ENCODE peak calls at places on chromosomes 1 and 21, in ten cellular contexts. Y is nephron progenitor cell, L is lower lobe of right lung, G is kidney epithelial cell, N is epithelial cell of esophagus, M is A673, K is osteoblast, E is osteocyte, S is endothelial cell, D is choroid plexus epithelial cell. Q is an unnamed sample.

GRCh38 chr1:5571861-5572401 is 420.3 kb downstream of the NPHP4 start:
- DNase-seq in Y (no peak), L (no peak), G (no peak), N (no peak), M (no peak), K (no peak), E (peak), S (no peak), D (no peak), Q (no peak)

GRCh38 chr1:21329209-21329844 is 39.1 kb upstream of the ECE1 start:
- DNase-seq in Y (no peak), L (no peak), G (peak), N (peak), M (no peak), K (peak), E (no peak), S (no peak), D (no peak), Q (no peak)

GRCh38 chr1:159845751-159846531 is 16.5 kb downstream of the VSIG8 start:
- DNase-seq in Y (no peak), L (no peak), G (no peak), N (peak), M (no peak), K (no peak), E (no peak), S (no peak), D (peak), Q (no peak)

GRCh38 chr21:42350899-42351543 is at the start of gene TFF2:
- DNase-seq in Y (no peak), L (no peak), G (no peak), N (no peak), M (no peak), K (no peak), E (peak), S (no peak), D (no peak), Q (no peak)

GRCh38 chr21:37564924-37565529 is 198.5 kb downstream of the DYRK1A start:
- DNase-seq in Y (no peak), L (no peak), G (peak), N (no peak), M (no peak), K (no peak), E (peak), S (no peak), D (peak), Q (no peak)

GRCh38 chr1:167627615-167627864 is 2.5 kb upstream of the RCSD1 start:
- DNase-seq in Y (no peak), L (no peak), G (no peak), N (no peak), M (no peak), K (no peak), E (no peak), S (no peak), D (no peak), Q (no peak)

GRCh38 chr1:241411056-241411775 is 54.2 kb upstream of the RGS7 start:
- DNase-seq in Y (no peak), L (no peak), G (peak), N (no peak), M (no peak), K (no peak), E (no peak), S (no peak), D (no peak), Q (no peak)

GRCh38 chr1:150955274-150955673 is 19.4 kb downstream of the CERS2 start:
- DNase-seq in Y (no peak), L (no peak), G (no peak), N (no peak), M (no peak), K (no peak), E (no peak), S (no peak), D (peak), Q (peak)

GRCh38 chr1:208924011-208924410 is 659.5 kb upstream of the CAMK1G start:
- DNase-seq in Y (no peak), L (no peak), G (no peak), N (no peak), M (no peak), K (no peak), E (no peak), S (no peak), D (no peak), Q (no peak)

GRCh38 chr21:26888256-26888655 is 43.0 kb upstream of the ADAMTS1 start:
- DNase-seq in Y (no peak), L (no peak), G (no peak), N (no peak), M (no peak), K (no peak), E (no peak), S (no peak), D (peak), Q (no peak)

GRCh38 chr21:45538381-45539045 is 3.7 kb downstream of the SLC19A1 start:
- DNase-seq in Y (no peak), L (peak), G (no peak), N (no peak), M (no peak), K (peak), E (no peak), S (no peak), D (no peak), Q (no peak)

GRCh38 chr1:163357378-163357777 is 35.6 kb downstream of the NUF2 start:
- DNase-seq in Y (no peak), L (no peak), G (no peak), N (no peak), M (no peak), K (no peak), E (no peak), S (no peak), D (peak), Q (no peak)

GRCh38 chr1:7781923-7782495 is 2.1 kb upstream of the PER3 start:
- DNase-seq in Y (no peak), L (peak), G (no peak), N (peak), M (no peak), K (no peak), E (no peak), S (no peak), D (no peak), Q (no peak)

GRCh38 chr1:238063454-238063853 is 172.7 kb upstream of the ZP4 start:
- DNase-seq in Y (no peak), L (no peak), G (peak), N (peak), M (no peak), K (no peak), E (no peak), S (no peak), D (peak), Q (no peak)

GRCh38 chr21:39186676-39187075 is 3.4 kb upstream of the PSMG1 start:
- DNase-seq in Y (no peak), L (no peak), G (no peak), N (peak), M (no peak), K (no peak), E (no peak), S (no peak), D (no peak), Q (no peak)

GRCh38 chr21:38334866-38335265 is 78.1 kb downstream of the KCNJ15 start:
- DNase-seq in Y (no peak), L (no peak), G (no peak), N (no peak), M (no peak), K (peak), E (no peak), S (no peak), D (no peak), Q (no peak)

GRCh38 chr1:174433451-174433850 is 14.3 kb upstream of the GPR52 start:
- DNase-seq in Y (no peak), L (no peak), G (peak), N (peak), M (no peak), K (peak), E (no peak), S (no peak), D (peak), Q (no peak)

GRCh38 chr21:40837456-40837855 is 9.5 kb downstream of the DSCAM start:
- DNase-seq in Y (no peak), L (no peak), G (no peak), N (peak), M (no peak), K (no peak), E (no peak), S (no peak), D (no peak), Q (no peak)

GRCh38 chr1:81600878-81601658 is 199.7 kb upstream of the ADGRL2 start:
- DNase-seq in Y (no peak), L (no peak), G (no peak), N (no peak), M (peak), K (no peak), E (no peak), S (no peak), D (no peak), Q (no peak)

GRCh38 chr21:24118738-24119470 is 1488.4 kb downstream of the MRPL39 start:
- DNase-seq in Y (no peak), L (no peak), G (no peak), N (no peak), M (no peak), K (no peak), E (no peak), S (no peak), D (peak), Q (no peak)

GRCh38 chr1:153572569-153573015 is 6.9 kb upstream of the S100A2 start:
- DNase-seq in Y (peak), L (peak), G (peak), N (peak), M (peak), K (peak), E (no peak), S (peak), D (peak), Q (peak)

GRCh38 chr1:169115891-169116585 is 9.5 kb downstream of the ATP1B1 start:
- DNase-seq in Y (no peak), L (peak), G (no peak), N (peak), M (no peak), K (no peak), E (no peak), S (no peak), D (peak), Q (peak)

GRCh38 chr1:205648212-205648910 is 16.6 kb upstream of the ELK4 start:
- DNase-seq in Y (peak), L (no peak), G (no peak), N (no peak), M (no peak), K (no peak), E (no peak), S (no peak), D (peak), Q (no peak)

GRCh38 chr1:92079441-92079840 is 704 bp upstream of the BTBD8 start:
- DNase-seq in Y (no peak), L (no peak), G (no peak), N (no peak), M (no peak), K (no peak), E (no peak), S (no peak), D (no peak), Q (no peak)

GRCh38 chr1:245279346-245279745 is 124.6 kb downstream of the KIF26B start:
- DNase-seq in Y (no peak), L (no peak), G (no peak), N (no peak), M (no peak), K (no peak), E (no peak), S (no peak), D (no peak), Q (no peak)

GRCh38 chr1:203593723-203594122 is 32.9 kb upstream of the ATP2B4 start:
- DNase-seq in Y (no peak), L (no peak), G (no peak), N (peak), M (no peak), K (no peak), E (no peak), S (no peak), D (no peak), Q (peak)

GRCh38 chr1:75058424-75058823 is 75.8 kb upstream of the LHX8 start:
- DNase-seq in Y (no peak), L (no peak), G (no peak), N (no peak), M (no peak), K (no peak), E (no peak), S (no peak), D (no peak), Q (no peak)

GRCh38 chr1:110482662-110483307 is 31.8 kb downstream of the PROK1 start:
- DNase-seq in Y (no peak), L (peak), G (no peak), N (no peak), M (no peak), K (no peak), E (no peak), S (no peak), D (no peak), Q (no peak)

GRCh38 chr1:221774054-221774842 is 32.4 kb upstream of the DUSP10 start:
- DNase-seq in Y (no peak), L (no peak), G (no peak), N (no peak), M (no peak), K (no peak), E (no peak), S (no peak), D (no peak), Q (no peak)

GRCh38 chr1:10631811-10632481 is 157.2 kb downstream of the PEX14 start:
- DNase-seq in Y (no peak), L (peak), G (no peak), N (no peak), M (no peak), K (peak), E (no peak), S (no peak), D (no peak), Q (no peak)

GRCh38 chr1:15574741-15575140 is 10.1 kb downstream of the AGMAT start:
- DNase-seq in Y (no peak), L (no peak), G (no peak), N (no peak), M (no peak), K (no peak), E (no peak), S (no peak), D (no peak), Q (no peak)

GRCh38 chr1:85259866-85260345 is 444 bp upstream of the C1orf52 start:
- DNase-seq in Y (no peak), L (no peak), G (no peak), N (no peak), M (no peak), K (peak), E (no peak), S (no peak), D (peak), Q (no peak)

GRCh38 chr1:26771285-26771642 is 16.5 kb upstream of the PIGV start:
- DNase-seq in Y (no peak), L (no peak), G (no peak), N (no peak), M (no peak), K (no peak), E (no peak), S (no peak), D (no peak), Q (no peak)

GRCh38 chr1:26772687-26773086 is 15.1 kb upstream of the PIGV start:
- DNase-seq in Y (no peak), L (no peak), G (peak), N (peak), M (no peak), K (peak), E (no peak), S (no peak), D (peak), Q (no peak)

GRCh38 chr1:26775666-26776065 is 12.1 kb upstream of the PIGV start:
- DNase-seq in Y (no peak), L (no peak), G (no peak), N (no peak), M (no peak), K (no peak), E (no peak), S (no peak), D (no peak), Q (no peak)

GRCh38 chr1:26771643-26772321 is 16.0 kb upstream of the PIGV start:
- DNase-seq in Y (no peak), L (no peak), G (peak), N (peak), M (peak), K (peak), E (no peak), S (no peak), D (peak), Q (peak)

GRCh38 chr1:26774462-26774861 is 13.3 kb upstream of the PIGV start:
- DNase-seq in Y (no peak), L (no peak), G (no peak), N (no peak), M (no peak), K (no peak), E (no peak), S (no peak), D (no peak), Q (no peak)
- TF ChIP-seq CTCF in Y (no peak), L (no peak), G (no peak), N (no peak), M (no peak), K (no peak), E (no peak), S (no peak), D (no peak), Q (no peak)

DNA sequence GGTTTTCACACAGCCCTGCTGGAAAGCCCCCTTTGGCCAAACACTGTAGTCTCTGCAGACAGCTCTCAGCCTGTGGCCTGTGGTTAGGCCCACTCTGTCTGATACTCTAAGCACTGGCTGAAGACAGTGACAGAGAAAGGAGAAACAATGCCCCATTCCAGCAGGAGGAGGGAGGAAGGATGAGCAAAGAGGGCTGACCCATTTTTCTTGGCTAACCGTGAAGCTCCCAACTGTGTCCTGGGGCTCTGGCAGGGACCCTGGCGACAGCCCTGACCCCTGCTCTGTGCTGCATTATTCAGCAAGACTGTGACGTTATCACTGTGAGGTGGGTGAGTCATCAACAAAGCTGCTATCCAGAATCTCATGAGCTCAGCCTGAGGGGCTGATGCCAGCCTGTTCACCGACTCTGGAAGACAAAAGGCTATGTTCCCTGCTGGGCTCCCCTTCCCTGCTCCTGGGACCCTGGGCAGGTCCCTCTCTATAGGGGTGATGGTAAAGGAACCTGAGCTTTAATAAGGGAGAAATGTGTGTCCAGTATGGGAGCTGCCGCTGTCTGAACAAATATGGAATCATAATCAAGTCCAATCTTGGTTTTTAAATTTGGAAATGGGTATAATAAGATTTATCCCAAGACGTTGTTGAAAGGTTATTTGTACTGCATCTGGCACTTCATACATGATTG is 107.0 kb downstream of the RHOU start:
- DNase-seq in Y (no peak), L (no peak), G (peak), N (peak), M (peak), K (no peak), E (no peak), S (no peak), D (peak), Q (no peak)
- TF ChIP-seq CTCF in Y (no peak), L (no peak), G (no peak), N (no peak), M (no peak), K (no peak), E (no peak), S (no peak), D (no peak), Q (no peak)

GRCh38 chr1:29397256-29397590 is 160.9 kb downstream of the PTPRU start:
- DNase-seq in Y (no peak), L (no peak), G (no peak), N (no peak), M (no peak), K (no peak), E (peak), S (no peak), D (no peak), Q (peak)

GRCh38 chr1:29395724-29396437 is 159.6 kb downstream of the PTPRU start:
- DNase-seq in Y (no peak), L (no peak), G (no peak), N (no peak), M (no peak), K (no peak), E (peak), S (no peak), D (no peak), Q (peak)

GRCh38 chr1:29398431-29398830 is 162.1 kb downstream of the PTPRU start:
- DNase-seq in Y (no peak), L (no peak), G (no peak), N (peak), M (no peak), K (no peak), E (peak), S (no peak), D (no peak), Q (no peak)

GRCh38 chr1:29397981-29398380 is 161.7 kb downstream of the PTPRU start:
- DNase-seq in Y (no peak), L (no peak), G (no peak), N (no peak), M (no peak), K (no peak), E (peak), S (no peak), D (no peak), Q (no peak)

DNA sequence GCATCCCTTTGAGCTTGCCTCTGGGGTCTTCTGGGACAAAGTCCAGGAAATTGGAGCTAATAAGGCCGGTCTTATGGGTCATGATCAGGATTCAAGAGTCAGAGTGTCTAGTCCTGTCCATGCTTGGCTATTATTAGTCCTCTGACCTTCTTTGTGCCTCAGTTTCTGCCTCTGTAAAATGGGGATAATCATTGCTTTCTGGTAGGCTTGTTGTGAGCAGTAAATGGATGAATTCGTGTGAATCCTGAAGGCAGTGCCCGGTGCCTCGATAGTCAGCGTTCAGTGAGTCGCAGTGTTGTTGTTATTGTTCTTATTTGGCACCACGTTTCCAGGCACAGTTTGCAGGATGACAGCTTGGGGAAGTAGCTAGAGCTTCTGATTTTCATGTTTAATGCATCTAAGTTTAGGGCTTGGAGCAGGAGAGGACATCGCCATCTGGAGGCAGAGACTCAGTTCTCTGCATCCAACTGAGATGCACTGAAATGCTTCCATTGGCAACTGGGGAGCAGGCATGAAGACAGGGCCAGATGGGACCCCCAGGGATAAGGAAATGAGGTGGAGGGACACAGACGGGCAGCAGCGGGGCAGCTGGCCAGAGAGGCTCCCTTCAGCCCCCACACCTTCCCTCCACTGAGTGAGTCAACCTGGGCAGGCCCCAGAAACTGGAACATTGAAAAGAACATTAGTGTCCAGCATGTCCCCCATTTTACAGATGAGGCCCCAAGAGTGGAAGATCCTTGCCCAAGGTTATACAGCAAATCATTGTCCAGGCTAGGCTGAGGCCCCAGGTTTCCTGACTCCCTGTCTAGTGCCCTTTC is 160.3 kb downstream of the PTPRU start:
- DNase-seq in Y (no peak), L (no peak), G (no peak), N (peak), M (no peak), K (no peak), E (peak), S (no peak), D (peak), Q (peak)
- TF ChIP-seq CTCF in Y (no peak), L (no peak), G (peak), N (peak), M (peak), K (peak), E (peak), S (no peak), D (peak), Q (no peak)

GRCh38 chr1:45643341-45643740 is 19.5 kb upstream of the CCDC17 start:
- DNase-seq in Y (no peak), L (no peak), G (no peak), N (no peak), M (no peak), K (no peak), E (no peak), S (no peak), D (no peak), Q (no peak)
- TF ChIP-seq CTCF in Y (no peak), L (no peak), G (no peak), N (no peak), M (no peak), K (no peak), E (no peak), S (no peak), D (no peak), Q (no peak)

GRCh38 chr1:19411612-19412011 is 73.7 kb downstream of the CAPZB start:
- DNase-seq in Y (no peak), L (no peak), G (no peak), N (no peak), M (no peak), K (no peak), E (no peak), S (no peak), D (no peak), Q (no peak)

GRCh38 chr1:19412654-19413053 is 72.7 kb downstream of the CAPZB start:
- DNase-seq in Y (no peak), L (no peak), G (no peak), N (no peak), M (no peak), K (no peak), E (no peak), S (no peak), D (no peak), Q (no peak)

GRCh38 chr1:19409477-19410086 is 75.8 kb downstream of the CAPZB start:
- DNase-seq in Y (no peak), L (no peak), G (no peak), N (no peak), M (no peak), K (no peak), E (no peak), S (no peak), D (no peak), Q (no peak)

GRCh38 chr1:19407494-19408096 is 77.7 kb downstream of the CAPZB start:
- DNase-seq in Y (no peak), L (no peak), G (no peak), N (no peak), M (no peak), K (no peak), E (no peak), S (no peak), D (no peak), Q (no peak)

GRCh38 chr1:19410393-19410792 is 74.9 kb downstream of the CAPZB start:
- DNase-seq in Y (no peak), L (no peak), G (no peak), N (no peak), M (no peak), K (no peak), E (no peak), S (no peak), D (no peak), Q (no peak)
- TF ChIP-seq CTCF in Y (no peak), L (no peak), G (peak), N (no peak), M (no peak), K (no peak), E (no peak), S (no peak), D (peak), Q (no peak)